ENCODE peak calls at places on chromosomes 12 and 14, in seven cellular contexts. D is ACHN, S is transverse colon, B is NCI-H1048, I is iris pigment epithelial cell, U is choroid plexus epithelial cell, V is skeletal muscle cell. H is an unnamed sample.

GRCh38 chr12:104713444-104713843 is 244.6 kb downstream of the SLC41A2 start:
- DNase-seq in I (no peak), B (no peak), S (no peak), D (no peak), U (no peak), V (no peak), H (no peak)

GRCh38 chr12:62135553-62136200 is 124.5 kb upstream of the USP15 start:
- DNase-seq in U (no peak), V (no peak), B (no peak), D (no peak), I (no peak), S (no peak), H (no peak)

GRCh38 chr14:66395300-66395699 is 90.9 kb upstream of the CCDC196 start:
- DNase-seq in U (no peak), V (no peak), S (no peak), B (no peak), I (no peak), D (no peak), H (no peak)

GRCh38 chr12:6326316-6326959 is 15.4 kb downstream of the TNFRSF1A start:
- DNase-seq in U (peak), S (peak), D (peak), V (no peak), B (no peak), I (peak), H (no peak)

GRCh38 chr14:92656306-92656705 is 92.1 kb downstream of the LGMN start:
- DNase-seq in I (no peak), S (no peak), U (no peak), D (no peak), B (no peak), V (no peak), H (no peak)

GRCh38 chr12:1830981-1831930 is 10.9 kb downstream of the LRTM2 start:
- DNase-seq in B (no peak), U (peak), D (peak), I (peak), S (peak), V (peak), H (no peak)

GRCh38 chr14:100878271-100879146 is 25.0 kb downstream of the RTL1 start:
- DNase-seq in I (no peak), S (no peak), V (no peak), D (no peak), U (no peak), B (no peak), H (no peak)

GRCh38 chr12:66011731-66012130 is 118.8 kb downstream of the LLPH start:
- DNase-seq in S (no peak), I (peak), V (peak), B (no peak), U (peak), D (no peak), H (no peak)

GRCh38 chr14:23601845-23602180 is 23.2 kb upstream of the JPH4 start:
- DNase-seq in D (no peak), V (no peak), S (no peak), B (no peak), U (no peak), I (no peak), H (no peak)

GRCh38 chr14:89807151-89807550 is 147.4 kb downstream of the EFCAB11 start:
- DNase-seq in S (no peak), V (no peak), B (no peak), U (no peak), I (no peak), D (no peak), H (no peak)